ENCODE peak calls at places on chromosome 6, in eight cellular contexts. Q is heart left ventricle; Z is activated gamma-delta T cell treated with Interleukin-2 at 50 U/mL for 16 hours; E is fibroblast of lung; O is stimulated activated CD4-positive, alpha-beta T cell treated with anti-CD3 and anti-CD28 coated beads, TNF-alpha, amount 100 ng/mL, for 1 hour; Y is SW 1271; R is NCI-H1417; V is iPS-NIHi11. M is an unnamed sample.
A peak's percentile ranks its signal among the peaks of the same experiment; 100 is the strongest.

GRCh38 chr6:109388265-109388664 is 6.0 kb upstream of the CD164 start:
- DNase-seq in Q (no peak), Z (no peak), E (no peak), O (no peak), Y (no peak), R (no peak), V (no peak), M (no peak)

GRCh38 chr6:163416380-163416629 is 1.8 kb downstream of the QKI start:
- DNase-seq in Q (no peak), Z (no peak), E (no peak), O (no peak), Y (no peak), R (peak; percentile 48), V (no peak), M (no peak)

GRCh38 chr6:33651947-33652346 is 30.8 kb downstream of the ITPR3 start:
- DNase-seq in Q (no peak), Z (no peak), E (no peak), O (no peak), Y (no peak), R (no peak), V (no peak), M (no peak)

GRCh38 chr6:75396005-75396800 is 97.4 kb downstream of the FILIP1 start:
- DNase-seq in Q (no peak), Z (no peak), E (no peak), O (no peak), Y (no peak), R (no peak), V (no peak), M (no peak)

GRCh38 chr6:81792826-81793225 is 40.3 kb upstream of the TENT5A start:
- DNase-seq in Q (no peak), Z (no peak), E (peak; percentile 56), O (no peak), Y (no peak), R (peak; percentile 42), V (no peak), M (no peak)

GRCh38 chr6:137099689-137100398 is 55.1 kb upstream of the IL20RA start:
- DNase-seq in Q (no peak), Z (no peak), E (no peak), O (no peak), Y (no peak), R (no peak), V (no peak), M (no peak)

GRCh38 chr6:6998194-6998569 is 109.6 kb upstream of the RREB1 start:
- DNase-seq in Q (no peak), Z (no peak), E (no peak), O (no peak), Y (no peak), R (peak; percentile 20), V (no peak), M (peak; percentile 29)

GRCh38 chr6:148577687-148578488 is 168.9 kb upstream of the UST start:
- DNase-seq in Q (peak; percentile 87), Z (peak; percentile 27), E (peak; percentile 70), O (no peak), Y (peak; percentile 39), R (peak; percentile 82), V (peak; percentile 83), M (peak; percentile 94)

GRCh38 chr6:125611573-125612399 is 137.6 kb upstream of the HEY2 start:
- DNase-seq in Q (peak; percentile 35), Z (no peak), E (peak; percentile 41), O (no peak), Y (no peak), R (peak; percentile 38), V (peak; percentile 63), M (peak; percentile 80)

GRCh38 chr6:56242343-56242742 is 5.0 kb downstream of the COL21A1 start:
- DNase-seq in Q (no peak), Z (no peak), E (no peak), O (no peak), Y (no peak), R (peak; percentile 69), V (no peak), M (peak; percentile 30)

GRCh38 chr6:113732384-113732966 is 124.7 kb upstream of the MARCKS start:
- DNase-seq in Q (peak; percentile 68), Z (no peak), E (peak; percentile 21), O (no peak), Y (no peak), R (peak; percentile 45), V (no peak), M (peak; percentile 65)

GRCh38 chr6:30829639-30830250 is 54.6 kb upstream of the DDR1 start:
- DNase-seq in Q (no peak), Z (no peak), E (no peak), O (no peak), Y (no peak), R (no peak), V (no peak), M (no peak)

GRCh38 chr6:6825986-6826901 is 237.7 kb downstream of the LY86 start:
- DNase-seq in Q (peak; percentile 63), Z (no peak), E (peak; percentile 10), O (no peak), Y (no peak), R (peak; percentile 72), V (no peak), M (peak; percentile 59)

GRCh38 chr6:14664616-14665315 is 547.2 kb downstream of the CD83 start:
- DNase-seq in Q (no peak), Z (no peak), E (no peak), O (no peak), Y (no peak), R (peak; percentile 80), V (peak; percentile 27), M (peak; percentile 20)

GRCh38 chr6:53920881-53921280 is 126.1 kb downstream of the LRRC1 start:
- DNase-seq in Q (no peak), Z (no peak), E (no peak), O (no peak), Y (no peak), R (no peak), V (no peak), M (no peak)